ENCODE peak calls at places on chromosomes 3 and 15, in seven cellular contexts. One of them, this sample, is unnamed. For H3K4me1, the result is how much of the 10 kb centered on the place peaks cover.

GRCh38 chr3:7683431-7683830 is 818.2 kb upstream of the LMCD1 start:
- DNase-seq in heart left ventricle: no peak
- DNase-seq in IMR-90: no peak
- DNase-seq in lower lobe of right lung: no peak
- DNase-seq in suprapubic skin: no peak
- DNase-seq in PC-3: no peak
- DNase-seq in mammary epithelial cell: peak
- DNase-seq in this sample: no peak

GRCh38 chr3:177977381-177978158 is 558.7 kb upstream of the KCNMB2 start:
- DNase-seq in heart left ventricle: no peak
- DNase-seq in IMR-90: peak
- DNase-seq in lower lobe of right lung: no peak
- DNase-seq in suprapubic skin: no peak
- DNase-seq in PC-3: peak
- DNase-seq in mammary epithelial cell: peak
- DNase-seq in this sample: no peak

GRCh38 chr3:197302696-197303341 is 4.4 kb upstream of the DLG1 start:
- DNase-seq in heart left ventricle: no peak
- DNase-seq in IMR-90: peak
- DNase-seq in lower lobe of right lung: no peak
- DNase-seq in suprapubic skin: no peak
- DNase-seq in PC-3: peak
- DNase-seq in mammary epithelial cell: peak
- DNase-seq in this sample: no peak

GRCh38 chr3:125137432-125138033 is 75.0 kb downstream of the SLC12A8 start:
- DNase-seq in heart left ventricle: no peak
- DNase-seq in IMR-90: peak
- DNase-seq in lower lobe of right lung: no peak
- DNase-seq in suprapubic skin: no peak
- DNase-seq in PC-3: peak
- DNase-seq in mammary epithelial cell: peak
- DNase-seq in this sample: peak

GRCh38 chr3:182973047-182973446 is 7.3 kb downstream of the DCUN1D1 start:
- DNase-seq in heart left ventricle: no peak
- DNase-seq in IMR-90: peak
- DNase-seq in lower lobe of right lung: no peak
- DNase-seq in suprapubic skin: no peak
- DNase-seq in PC-3: no peak
- DNase-seq in mammary epithelial cell: no peak
- DNase-seq in this sample: no peak

GRCh38 chr3:12545473-12545791 is at the start of gene MKRN2OS:
- DNase-seq in heart left ventricle: no peak
- DNase-seq in IMR-90: peak
- DNase-seq in lower lobe of right lung: no peak
- DNase-seq in suprapubic skin: no peak
- DNase-seq in PC-3: peak
- DNase-seq in mammary epithelial cell: peak
- DNase-seq in this sample: no peak

GRCh38 chr3:105523496-105523895 is 156.8 kb downstream of the ALCAM start:
- DNase-seq in heart left ventricle: no peak
- DNase-seq in IMR-90: peak
- DNase-seq in lower lobe of right lung: no peak
- DNase-seq in suprapubic skin: no peak
- DNase-seq in PC-3: peak
- DNase-seq in mammary epithelial cell: peak
- DNase-seq in this sample: no peak

GRCh38 chr3:168095611-168096209 is at the start of gene GOLIM4:
- DNase-seq in heart left ventricle: peak
- DNase-seq in IMR-90: peak
- DNase-seq in lower lobe of right lung: peak
- DNase-seq in suprapubic skin: peak
- DNase-seq in PC-3: peak
- DNase-seq in mammary epithelial cell: peak
- DNase-seq in this sample: peak

GRCh38 chr15:70856884-70857546 is 3.1 kb upstream of the LARP6 start:
- DNase-seq in heart left ventricle: peak
- DNase-seq in IMR-90: peak
- DNase-seq in lower lobe of right lung: no peak
- DNase-seq in suprapubic skin: peak
- DNase-seq in PC-3: peak
- DNase-seq in mammary epithelial cell: peak
- DNase-seq in this sample: peak

GRCh38 chr3:158314426-158315357 is 204.8 kb downstream of the RSRC1 start:
- DNase-seq in heart left ventricle: no peak
- DNase-seq in IMR-90: no peak
- DNase-seq in lower lobe of right lung: no peak
- DNase-seq in suprapubic skin: no peak
- DNase-seq in PC-3: no peak
- DNase-seq in mammary epithelial cell: no peak
- DNase-seq in this sample: no peak

GRCh38 chr3:57500506-57500905 is 43.6 kb downstream of the DNAH12 start:
- DNase-seq in heart left ventricle: no peak
- DNase-seq in IMR-90: no peak
- DNase-seq in lower lobe of right lung: no peak
- DNase-seq in suprapubic skin: no peak
- DNase-seq in PC-3: no peak
- DNase-seq in mammary epithelial cell: no peak
- DNase-seq in this sample: no peak

GRCh38 chr3:139292933-139293664 is 50.7 kb upstream of the MRPS22 start:
- DNase-seq in heart left ventricle: no peak
- DNase-seq in IMR-90: peak
- DNase-seq in lower lobe of right lung: no peak
- DNase-seq in suprapubic skin: no peak
- DNase-seq in PC-3: no peak
- DNase-seq in mammary epithelial cell: peak
- DNase-seq in this sample: no peak

GRCh38 chr15:98518823-98519561 is 129.3 kb upstream of the IGF1R start:
- DNase-seq in heart left ventricle: no peak
- DNase-seq in IMR-90: peak
- DNase-seq in lower lobe of right lung: no peak
- DNase-seq in suprapubic skin: no peak
- DNase-seq in PC-3: peak
- DNase-seq in mammary epithelial cell: peak
- DNase-seq in this sample: peak

GRCh38 chr15:81293728-81294500 is 30.0 kb downstream of the STARD5 start:
- DNase-seq in heart left ventricle: no peak
- DNase-seq in IMR-90: no peak
- DNase-seq in lower lobe of right lung: peak
- DNase-seq in suprapubic skin: no peak
- DNase-seq in PC-3: no peak
- DNase-seq in mammary epithelial cell: no peak
- DNase-seq in this sample: no peak
- H3K4me1 ChIP-seq in heart left ventricle: under half
- H3K4me1 ChIP-seq in IMR-90: under half
- H3K4me1 ChIP-seq in lower lobe of right lung: half or more
- H3K4me1 ChIP-seq in suprapubic skin: under half
- H3K4me1 ChIP-seq in PC-3: under half
- H3K4me1 ChIP-seq in mammary epithelial cell: under half
- H3K4me1 ChIP-seq in this sample: under half

GRCh38 chr3:70738310-70738681 is 425.9 kb upstream of the MDFIC2 start:
- DNase-seq in heart left ventricle: no peak
- DNase-seq in IMR-90: no peak
- DNase-seq in lower lobe of right lung: no peak
- DNase-seq in suprapubic skin: no peak
- DNase-seq in PC-3: peak
- DNase-seq in mammary epithelial cell: peak
- DNase-seq in this sample: no peak
- H3K4me3 ChIP-seq in heart left ventricle: no peak
- H3K4me3 ChIP-seq in IMR-90: no peak
- H3K4me3 ChIP-seq in lower lobe of right lung: no peak
- H3K4me3 ChIP-seq in suprapubic skin: no peak
- H3K4me3 ChIP-seq in PC-3: peak
- H3K4me3 ChIP-seq in mammary epithelial cell: no peak
- H3K4me3 ChIP-seq in this sample: no peak

DNA sequence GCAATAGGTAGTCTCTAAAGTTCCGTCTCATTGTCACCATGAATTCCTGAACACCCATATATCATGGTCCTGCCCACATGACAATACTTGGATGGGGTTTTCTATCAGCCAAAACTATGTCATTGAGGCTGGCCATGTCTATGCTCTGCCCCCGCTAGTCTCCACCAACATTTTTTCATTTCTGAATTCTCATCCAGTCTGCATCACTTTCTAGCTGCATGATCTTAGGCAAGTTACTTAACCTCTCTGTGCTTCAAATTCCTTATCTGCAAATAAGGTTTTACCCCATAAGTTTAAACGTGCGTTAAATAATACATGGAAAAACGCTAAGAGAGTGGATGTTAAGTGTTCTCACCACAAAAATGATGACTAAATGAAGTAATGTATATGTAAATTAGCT is 14.1 kb downstream of the HERC1 start:
- DNase-seq in heart left ventricle: no peak
- DNase-seq in IMR-90: no peak
- DNase-seq in lower lobe of right lung: no peak
- DNase-seq in suprapubic skin: no peak
- DNase-seq in PC-3: no peak
- DNase-seq in mammary epithelial cell: no peak
- DNase-seq in this sample: no peak
- H3K4me1 ChIP-seq in heart left ventricle: under half
- H3K4me1 ChIP-seq in IMR-90: under half
- H3K4me1 ChIP-seq in lower lobe of right lung: half or more
- H3K4me1 ChIP-seq in suprapubic skin: under half
- H3K4me1 ChIP-seq in PC-3: under half
- H3K4me1 ChIP-seq in mammary epithelial cell: under half
- H3K4me1 ChIP-seq in this sample: under half

GRCh38 chr15:96350321-96350720 is 19.8 kb downstream of the NR2F2 start:
- DNase-seq in heart left ventricle: no peak
- DNase-seq in IMR-90: no peak
- DNase-seq in lower lobe of right lung: no peak
- DNase-seq in suprapubic skin: no peak
- DNase-seq in PC-3: no peak
- DNase-seq in mammary epithelial cell: no peak
- DNase-seq in this sample: no peak
- H3K4me3 ChIP-seq in heart left ventricle: no peak
- H3K4me3 ChIP-seq in IMR-90: no peak
- H3K4me3 ChIP-seq in lower lobe of right lung: no peak
- H3K4me3 ChIP-seq in suprapubic skin: no peak
- H3K4me3 ChIP-seq in PC-3: no peak
- H3K4me3 ChIP-seq in mammary epithelial cell: no peak
- H3K4me3 ChIP-seq in this sample: peak

DNA sequence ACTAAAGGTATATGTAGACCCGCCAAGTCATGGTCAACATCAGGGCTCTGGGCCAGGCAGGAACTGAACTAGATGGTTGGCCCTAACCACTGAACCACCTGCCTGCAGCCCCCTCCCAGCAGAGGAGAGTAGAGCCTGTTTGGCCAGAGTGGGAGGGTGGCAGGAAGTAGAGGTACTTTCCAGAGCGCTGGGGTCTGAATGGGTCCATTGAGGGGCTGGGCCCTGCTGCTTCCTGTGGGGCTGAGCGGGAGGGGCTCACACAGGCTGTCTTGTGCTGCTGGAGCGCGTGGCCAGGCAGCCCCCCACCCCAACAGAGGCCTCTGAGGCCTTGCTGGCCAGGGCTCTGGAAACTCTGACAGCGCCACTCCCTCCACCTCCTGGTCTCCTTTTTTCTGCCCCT is 17.4 kb downstream of the CSPG4 start:
- DNase-seq in heart left ventricle: no peak
- DNase-seq in IMR-90: no peak
- DNase-seq in lower lobe of right lung: no peak
- DNase-seq in suprapubic skin: no peak
- DNase-seq in PC-3: no peak
- DNase-seq in mammary epithelial cell: peak
- DNase-seq in this sample: no peak
- H3K4me1 ChIP-seq in heart left ventricle: under half
- H3K4me1 ChIP-seq in IMR-90: under half
- H3K4me1 ChIP-seq in lower lobe of right lung: under half
- H3K4me1 ChIP-seq in suprapubic skin: half or more
- H3K4me1 ChIP-seq in PC-3: under half
- H3K4me1 ChIP-seq in mammary epithelial cell: half or more
- H3K4me1 ChIP-seq in this sample: under half

GRCh38 chr3:4584537-4585249 is 91.5 kb downstream of the ITPR1 start:
- DNase-seq in heart left ventricle: peak
- DNase-seq in IMR-90: peak
- DNase-seq in lower lobe of right lung: no peak
- DNase-seq in suprapubic skin: no peak
- DNase-seq in PC-3: no peak
- DNase-seq in mammary epithelial cell: peak
- DNase-seq in this sample: peak
- H3K4me3 ChIP-seq in heart left ventricle: peak
- H3K4me3 ChIP-seq in IMR-90: peak
- H3K4me3 ChIP-seq in lower lobe of right lung: peak
- H3K4me3 ChIP-seq in suprapubic skin: peak
- H3K4me3 ChIP-seq in PC-3: peak
- H3K4me3 ChIP-seq in mammary epithelial cell: peak
- H3K4me3 ChIP-seq in this sample: peak

GRCh38 chr3:148598619-148599018 is 99.1 kb upstream of the AGTR1 start:
- DNase-seq in heart left ventricle: no peak
- DNase-seq in IMR-90: peak
- DNase-seq in lower lobe of right lung: no peak
- DNase-seq in suprapubic skin: no peak
- DNase-seq in PC-3: no peak
- DNase-seq in mammary epithelial cell: no peak
- DNase-seq in this sample: no peak
- H3K4me1 ChIP-seq in heart left ventricle: under half
- H3K4me1 ChIP-seq in IMR-90: under half
- H3K4me1 ChIP-seq in lower lobe of right lung: under half
- H3K4me1 ChIP-seq in suprapubic skin: under half
- H3K4me1 ChIP-seq in PC-3: under half
- H3K4me1 ChIP-seq in mammary epithelial cell: under half
- H3K4me1 ChIP-seq in this sample: under half

DNA sequence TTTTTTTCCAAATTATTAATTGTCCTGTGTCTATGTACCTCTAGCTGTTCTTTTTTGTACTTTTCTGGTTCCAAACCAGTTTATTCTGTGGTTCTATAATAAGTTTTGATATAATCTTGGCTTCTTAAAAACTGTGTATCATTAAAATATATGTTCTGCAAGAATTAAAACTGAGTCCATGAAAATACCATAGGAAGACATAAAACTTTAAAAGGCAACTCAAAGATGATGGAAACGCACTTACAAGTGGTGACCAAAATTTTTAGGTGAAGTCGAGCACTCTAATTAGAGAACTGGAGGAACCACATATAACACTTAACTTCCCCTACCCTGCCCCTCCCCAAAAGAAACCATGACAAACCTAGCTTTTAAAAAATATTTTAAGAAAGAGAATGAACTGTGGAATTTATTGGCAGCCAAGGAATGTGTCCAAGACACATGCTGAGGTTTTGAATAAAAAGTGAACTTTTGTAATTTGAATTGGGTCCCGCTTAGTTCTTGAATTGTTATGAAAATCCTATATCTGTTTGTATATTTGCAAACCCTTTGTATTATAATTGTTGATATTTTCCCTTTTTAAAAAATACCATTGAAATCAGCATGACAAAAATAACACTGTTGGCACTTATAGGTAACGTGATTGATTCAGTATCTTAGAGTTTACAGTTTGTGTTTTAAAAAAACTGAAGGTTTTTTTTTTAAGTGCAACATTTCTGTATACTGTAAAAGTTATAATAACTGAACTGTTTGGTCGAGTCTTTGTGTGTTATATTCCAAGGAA is 7.7 kb downstream of the NR2F2 start:
- DNase-seq in heart left ventricle: no peak
- DNase-seq in IMR-90: no peak
- DNase-seq in lower lobe of right lung: no peak
- DNase-seq in suprapubic skin: no peak
- DNase-seq in PC-3: peak
- DNase-seq in mammary epithelial cell: no peak
- DNase-seq in this sample: no peak
- H3K4me3 ChIP-seq in heart left ventricle: peak
- H3K4me3 ChIP-seq in IMR-90: peak
- H3K4me3 ChIP-seq in lower lobe of right lung: peak
- H3K4me3 ChIP-seq in suprapubic skin: peak
- H3K4me3 ChIP-seq in PC-3: peak
- H3K4me3 ChIP-seq in mammary epithelial cell: no peak
- H3K4me3 ChIP-seq in this sample: peak